ENCODE peak calls at places on chromosomes 13 and 19, in nine cellular contexts. S is choroid plexus epithelial cell; N is heart left ventricle; L is dorsolateral prefrontal cortex; D is stimulated activated CD8-positive, alpha-beta memory T cell treated with anti-CD3 and anti-CD28 coated beads, Interleukin-4, amount 100 ng/mL, for 4 hours; T is HFF-Myc; O is WTC11; X is right cardiac atrium; C is NCI-H187. E is an unnamed sample.

GRCh38 chr19:41945135-41945766 is 13.9 kb downstream of the RABAC1 start:
- DNase-seq in N (no peak), C (no peak), D (peak), X (peak), O (no peak), T (no peak), S (no peak), L (no peak), E (no peak)

GRCh38 chr13:87169337-87169736 is 501.8 kb upstream of the SLITRK5 start:
- DNase-seq in C (no peak), T (no peak), N (no peak), L (no peak), O (no peak), X (no peak), S (no peak), D (no peak), E (no peak)

GRCh38 chr13:48334534-48335127 is 31.1 kb downstream of the RB1 start:
- DNase-seq in L (no peak), S (peak), N (no peak), X (no peak), T (no peak), O (no peak), D (no peak), C (no peak), E (no peak)

GRCh38 chr13:23739597-23739996 is 149.6 kb downstream of the MIPEP start:
- DNase-seq in D (no peak), C (no peak), T (no peak), N (no peak), S (no peak), X (no peak), O (no peak), L (no peak), E (no peak)

GRCh38 chr19:46782355-46783019 is 5.9 kb downstream of the SLC1A5 start:
- DNase-seq in S (no peak), T (no peak), X (no peak), C (no peak), D (no peak), L (no peak), N (no peak), O (no peak), E (no peak)

GRCh38 chr13:99347911-99348451 is 40.8 kb upstream of the GPR183 start:
- DNase-seq in N (no peak), T (no peak), L (no peak), O (no peak), X (no peak), D (no peak), C (no peak), S (no peak), E (no peak)

GRCh38 chr13:110394371-110394841 is 87.3 kb downstream of the COL4A2 start:
- DNase-seq in C (no peak), T (no peak), S (peak), D (no peak), L (no peak), N (no peak), O (no peak), X (no peak), E (no peak)

GRCh38 chr19:2331601-2332246 is 3.2 kb downstream of the SPPL2B start:
- DNase-seq in T (no peak), S (no peak), O (no peak), D (no peak), X (peak), L (peak), N (no peak), C (no peak), E (no peak)

GRCh38 chr13:108700421-108701170 is 71.2 kb downstream of the MYO16 start:
- DNase-seq in X (no peak), L (no peak), T (peak), D (no peak), O (no peak), N (no peak), S (peak), C (no peak), E (no peak)

GRCh38 chr19:29831041-29831548 is 19.3 kb downstream of the CCNE1 start:
- DNase-seq in N (no peak), S (no peak), L (no peak), X (no peak), O (no peak), C (no peak), T (no peak), D (peak), E (no peak)

GRCh38 chr13:30520571-30520970 is 54.8 kb upstream of the HMGB1 start:
- DNase-seq in T (no peak), O (no peak), D (no peak), L (no peak), X (no peak), S (peak), N (no peak), C (no peak), E (no peak)